ENCODE peak calls at places on chromosomes 2 and 18, in eight cellular contexts. T, P, H, V, A, J, Z and U are unnamed samples.

GRCh38 chr2:200590090-200590489 is 4.3 kb downstream of the AOX1 start:
- DNase-seq in J (peak), T (no peak), H (no peak), V (no peak), P (peak), A (peak), Z (no peak), U (peak)

GRCh38 chr2:94995516-94995915 is 30.0 kb upstream of the MAL start:
- DNase-seq in Z (no peak), J (no peak), H (no peak), A (no peak), V (no peak), T (no peak), P (no peak), U (no peak)

GRCh38 chr2:62313433-62314227 is 117.7 kb downstream of the B3GNT2 start:
- DNase-seq in T (no peak), H (no peak), Z (no peak), P (no peak), V (no peak), J (no peak), A (no peak), U (no peak)

GRCh38 chr2:227509824-227510619 is 38.1 kb downstream of the AGFG1 start:
- DNase-seq in P (no peak), H (no peak), J (peak), A (no peak), V (peak), Z (peak), T (no peak), U (no peak)

GRCh38 chr2:207230261-207231105 is 64.7 kb upstream of the KLF7 start:
- DNase-seq in Z (no peak), T (peak), P (no peak), H (no peak), V (peak), J (peak), A (no peak), U (no peak)

GRCh38 chr2:230847883-230848388 is 16.8 kb upstream of the ITM2C start:
- DNase-seq in J (peak), A (peak), Z (peak), T (peak), H (peak), P (peak), V (peak), U (peak)

GRCh38 chr2:109193807-109194702 is 65.0 kb downstream of the SH3RF3 start:
- DNase-seq in P (no peak), Z (no peak), V (no peak), T (no peak), A (no peak), J (no peak), H (no peak), U (no peak)

GRCh38 chr2:20542761-20543578 is 96.1 kb downstream of the RHOB start:
- DNase-seq in H (no peak), P (no peak), J (no peak), A (no peak), T (no peak), V (no peak), Z (no peak), U (no peak)

GRCh38 chr18:57776354-57776753 is 26.8 kb downstream of the ATP8B1 start:
- DNase-seq in T (no peak), Z (no peak), H (no peak), P (no peak), V (no peak), J (no peak), A (no peak), U (no peak)

GRCh38 chr2:1743396-1744150 is 742 bp downstream of the PXDN start:
- DNase-seq in H (no peak), V (peak), J (peak), P (no peak), A (peak), Z (peak), T (no peak), U (peak)

GRCh38 chr2:127771756-127772155 is 39.2 kb downstream of the WDR33 start:
- DNase-seq in Z (peak), T (no peak), V (no peak), J (peak), P (no peak), H (no peak), A (no peak), U (no peak)

GRCh38 chr2:192035731-192036442 is 158.8 kb downstream of the TMEFF2 start:
- DNase-seq in V (no peak), Z (peak), H (no peak), P (no peak), T (no peak), A (no peak), J (peak), U (no peak)

GRCh38 chr2:98459776-98460175 is 15.1 kb downstream of the INPP4A start:
- DNase-seq in V (no peak), A (peak), Z (no peak), P (no peak), T (no peak), H (no peak), J (no peak), U (no peak)

GRCh38 chr2:232389327-232389726 is 10.8 kb downstream of the ALPP start:
- DNase-seq in T (no peak), A (no peak), V (peak), Z (peak), H (no peak), J (peak), P (no peak), U (no peak)

DNA sequence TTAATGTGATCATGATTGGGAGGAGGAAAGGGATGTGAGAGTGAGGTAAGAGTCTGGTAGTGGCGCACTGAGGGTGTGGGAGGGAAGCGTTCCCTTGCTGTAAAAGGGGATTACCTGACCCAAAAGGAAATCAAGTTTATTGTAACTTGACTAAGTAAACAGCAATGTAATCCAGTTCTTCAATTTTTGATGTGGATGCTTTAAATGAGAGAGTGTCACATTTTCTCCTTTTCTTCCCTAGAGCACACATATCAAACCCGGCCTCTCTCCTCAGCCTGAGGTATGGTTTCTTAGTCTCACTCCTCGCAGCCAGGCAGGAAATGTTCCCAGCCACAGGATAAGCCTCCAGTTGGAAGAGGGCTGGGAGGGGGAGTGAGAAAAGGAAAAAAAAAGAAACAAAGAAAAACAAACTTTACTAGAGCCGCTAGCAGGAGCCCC is 688 bp upstream of the ARHGAP28 start:
- DNase-seq in Z (peak), P (no peak), J (no peak), A (peak), H (no peak), V (no peak), T (no peak), U (no peak)
- H3K4me3 ChIP-seq in Z (peak), P (no peak), J (peak), A (no peak), H (peak), V (no peak), T (peak), U (peak)

GRCh38 chr2:11862049-11862448 is 115.6 kb downstream of the LPIN1 start:
- DNase-seq in P (no peak), T (no peak), Z (no peak), J (no peak), A (no peak), V (no peak), H (no peak), U (no peak)

GRCh38 chr2:11855120-11855760 is 108.8 kb downstream of the LPIN1 start:
- DNase-seq in V (no peak), H (no peak), T (no peak), J (no peak), P (no peak), A (no peak), Z (no peak), U (no peak)

GRCh38 chr2:11861044-11861443 is 114.6 kb downstream of the LPIN1 start:
- DNase-seq in A (no peak), Z (no peak), H (no peak), P (no peak), J (no peak), V (no peak), T (no peak), U (no peak)

GRCh38 chr2:11856095-11856494 is 109.7 kb downstream of the LPIN1 start:
- DNase-seq in J (no peak), P (no peak), T (no peak), V (peak), A (no peak), Z (no peak), H (no peak), U (no peak)

GRCh38 chr2:11858883-11859282 is 112.5 kb downstream of the LPIN1 start:
- DNase-seq in Z (no peak), P (no peak), J (no peak), H (no peak), A (no peak), T (no peak), V (no peak), U (no peak)
- H3K27ac ChIP-seq in Z (no peak), P (no peak), J (no peak), H (no peak), A (no peak), T (no peak), V (no peak), U (no peak)

GRCh38 chr2:151640087-151640486 is 94.2 kb downstream of the NEB start:
- DNase-seq in T (no peak), H (no peak), A (no peak), J (no peak), Z (no peak), P (no peak), V (peak), U (no peak)

GRCh38 chr2:151637284-151637781 is 96.9 kb downstream of the NEB start:
- DNase-seq in H (no peak), P (no peak), T (no peak), J (no peak), V (no peak), Z (no peak), A (no peak), U (peak)

GRCh38 chr2:151634726-151635467 is 99.4 kb downstream of the NEB start:
- DNase-seq in Z (peak), H (no peak), V (no peak), A (no peak), J (no peak), T (no peak), P (no peak), U (no peak)

GRCh38 chr2:151632993-151633592 is 101.2 kb downstream of the NEB start:
- DNase-seq in T (no peak), A (no peak), P (no peak), J (peak), Z (no peak), H (no peak), V (peak), U (no peak)

DNA sequence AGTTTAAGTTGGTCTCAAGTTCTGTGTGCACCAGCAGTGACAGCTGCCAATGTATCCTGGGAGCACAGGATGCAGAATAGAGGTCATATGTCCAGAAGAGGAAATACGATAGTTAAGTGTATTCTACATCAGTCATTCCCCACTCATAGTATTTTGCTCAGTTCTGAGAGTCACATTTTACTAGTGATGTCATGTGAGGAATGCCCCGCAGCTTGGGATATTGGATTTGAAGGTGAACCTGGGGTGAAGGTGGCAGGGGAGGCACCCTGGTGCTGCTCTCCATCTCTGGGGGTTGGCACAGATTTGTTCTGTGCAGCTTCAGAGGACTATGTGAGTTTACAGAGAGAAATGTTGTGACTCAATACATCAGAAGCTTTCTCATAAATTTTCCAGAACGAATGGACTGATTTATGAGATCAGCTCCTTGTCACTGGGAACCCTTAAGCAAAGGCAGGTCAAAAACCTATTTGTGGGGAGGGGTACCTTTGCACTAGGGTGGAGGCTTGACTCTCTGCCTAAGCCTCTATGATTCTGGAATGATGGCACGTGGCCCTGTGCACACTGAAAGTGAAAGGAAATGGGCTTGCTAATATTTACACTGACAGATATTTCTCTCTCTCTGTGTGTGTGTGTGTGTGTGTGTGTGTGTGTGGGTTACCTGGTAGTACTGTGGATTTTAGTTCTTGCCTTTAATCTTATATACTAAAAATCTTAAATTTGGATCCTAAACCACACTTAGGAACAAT is 95.9 kb downstream of the NEB start:
- DNase-seq in V (no peak), T (no peak), A (no peak), Z (no peak), P (no peak), H (no peak), J (no peak), U (no peak)
- H3K4me3 ChIP-seq in V (no peak), T (no peak), A (no peak), Z (no peak), P (no peak), H (no peak), J (no peak), U (no peak)

DNA sequence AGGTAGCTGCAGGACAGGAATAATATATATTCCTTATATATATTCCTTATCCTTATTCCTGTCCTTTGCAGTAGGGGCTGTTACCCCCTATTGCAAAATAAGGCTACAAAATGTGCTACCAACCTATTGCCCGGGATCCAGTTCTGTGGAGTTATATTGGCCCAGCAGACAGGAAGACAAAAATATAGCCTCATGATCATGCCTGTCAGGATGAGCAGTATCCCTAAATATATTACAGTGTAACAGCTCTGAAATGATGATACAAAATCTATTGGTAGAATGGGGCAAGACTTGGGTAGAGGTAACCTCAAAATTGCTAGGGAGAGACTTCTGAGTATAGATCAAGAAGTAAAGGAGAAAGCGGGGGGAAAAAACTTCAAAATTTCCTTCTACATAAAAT is 31.6 kb upstream of the MARCHF7 start:
- DNase-seq in P (no peak), V (no peak), H (no peak), A (no peak), J (no peak), Z (no peak), T (no peak), U (no peak)
- H3K27ac ChIP-seq in P (no peak), V (no peak), H (no peak), A (no peak), J (no peak), Z (no peak), T (no peak), U (no peak)

GRCh38 chr2:119158563-119159347 is at the start of gene C1QL2:
- DNase-seq in A (no peak), P (no peak), Z (no peak), H (no peak), T (no peak), J (no peak), V (peak), U (no peak)
- H3K4me3 ChIP-seq in A (no peak), P (no peak), Z (no peak), H (peak), T (no peak), J (peak), V (no peak), U (no peak)

GRCh38 chr2:180905002-180905401 is 75.4 kb upstream of the UBE2E3 start:
- DNase-seq in P (no peak), A (no peak), H (no peak), J (peak), T (no peak), Z (no peak), V (no peak), U (no peak)
- H3K27ac ChIP-seq in P (no peak), A (no peak), H (no peak), J (no peak), T (no peak), Z (no peak), V (no peak), U (no peak)

GRCh38 chr18:55997156-55997561 is 409.2 kb upstream of the TCF4 start:
- DNase-seq in P (no peak), T (no peak), J (peak), V (peak), H (no peak), Z (no peak), A (no peak), U (no peak)
- H3K4me3 ChIP-seq in P (no peak), T (no peak), J (no peak), V (no peak), H (no peak), Z (no peak), A (no peak), U (no peak)

DNA sequence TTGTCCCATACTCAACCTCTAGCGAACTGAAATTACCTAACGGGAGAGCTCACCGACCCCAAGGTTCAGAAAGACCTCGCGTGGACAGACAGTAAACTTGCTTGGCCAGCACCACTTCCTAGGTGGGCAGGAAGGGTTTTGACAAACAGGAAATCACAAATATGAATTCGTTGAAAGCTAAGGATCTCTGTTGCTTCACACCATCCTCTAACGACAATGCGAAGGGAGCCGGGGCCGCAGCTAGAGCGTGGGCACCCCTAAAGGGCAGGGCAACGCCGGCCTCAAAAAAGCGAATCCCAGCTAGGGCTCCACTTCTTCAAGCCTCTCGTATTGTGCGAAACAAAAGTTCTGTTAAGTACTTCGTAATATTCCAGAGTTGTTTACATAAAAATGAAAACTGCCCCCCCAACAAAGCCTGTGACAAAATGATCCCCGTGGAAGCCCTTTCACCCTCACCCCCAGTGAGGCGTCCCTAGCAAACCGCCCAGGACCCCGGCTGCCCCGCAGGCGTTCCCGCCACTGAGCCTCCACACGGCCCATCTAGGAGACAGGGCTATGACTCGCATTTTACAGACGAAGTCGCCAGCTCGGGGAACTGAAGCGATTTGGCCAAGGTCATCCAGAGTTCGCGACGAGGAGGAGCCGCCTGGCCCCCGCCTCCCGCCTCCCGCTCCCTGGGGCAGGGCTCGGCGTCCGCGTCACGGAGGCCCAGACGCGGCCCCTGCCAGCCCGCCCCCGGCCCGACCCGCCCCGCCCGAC is 548 bp downstream of the KANSL3 start:
- DNase-seq in A (peak), P (peak), J (peak), V (peak), H (peak), Z (peak), T (no peak), U (peak)
- H3K27ac ChIP-seq in A (peak), P (peak), J (peak), V (no peak), H (peak), Z (peak), T (peak), U (peak)

GRCh38 chr18:42583197-42583776 is 532.2 kb downstream of the RIT2 start:
- DNase-seq in H (no peak), Z (peak), T (no peak), J (peak), P (no peak), V (no peak), A (no peak), U (no peak)
- H3K4me3 ChIP-seq in H (no peak), Z (no peak), T (no peak), J (no peak), P (no peak), V (no peak), A (no peak), U (no peak)

DNA sequence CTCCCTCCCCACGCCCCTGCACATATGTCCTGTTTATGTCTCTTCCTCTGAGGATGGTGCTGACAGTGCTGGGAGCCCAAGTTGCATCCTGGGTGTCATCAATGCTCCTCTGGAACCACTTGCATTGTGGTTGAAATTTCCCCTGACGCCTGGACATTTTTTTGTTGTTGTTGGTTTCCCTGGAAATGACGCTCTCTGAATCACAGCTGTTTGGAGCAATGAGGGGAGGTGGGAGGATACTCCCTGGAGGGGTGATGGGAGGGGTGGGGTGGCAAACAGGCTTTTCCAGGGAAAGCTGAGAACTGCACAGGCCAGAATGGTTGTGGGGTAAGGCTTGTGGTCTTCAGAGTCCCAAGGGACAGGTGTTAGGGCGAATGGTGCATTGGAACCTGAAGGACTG is 29.6 kb downstream of the CELF4 start:
- DNase-seq in V (no peak), T (no peak), A (no peak), H (no peak), J (peak), P (no peak), Z (no peak), U (no peak)
- H3K27ac ChIP-seq in V (no peak), T (no peak), A (no peak), H (no peak), J (no peak), P (no peak), Z (no peak), U (no peak)